ENCODE peak calls at places on chromosomes 5 and 9, in six cellular contexts. S is mesendoderm; B is CD8-positive, alpha-beta memory T cell; Z is T-cell; A is activated CD4-positive, alpha-beta T cell treated with anti-CD3 and anti-CD28 coated beads, Interleukin-2, amount 50 U/mL, for 1 hour; M is RPMI8226. G is an unnamed sample.

GRCh38 chr5:79771387-79771786 is 81.8 kb downstream of the CMYA5 start:
- DNase-seq in Z (no peak), M (no peak), A (no peak), S (peak), B (no peak), G (peak)

GRCh38 chr5:153999995-154000394 is 38.7 kb downstream of the FAM114A2 start:
- DNase-seq in B (no peak), Z (no peak), A (no peak), S (no peak), M (no peak), G (no peak)

GRCh38 chr9:6938447-6938846 is 180.7 kb downstream of the KDM4C start:
- DNase-seq in M (no peak), B (no peak), A (no peak), S (no peak), Z (no peak), G (peak)

GRCh38 chr5:68243681-68244080 is 28.1 kb downstream of the PIK3R1 start:
- DNase-seq in Z (no peak), M (no peak), S (no peak), A (no peak), B (no peak), G (no peak)

GRCh38 chr5:7078090-7078489 is 317.8 kb upstream of the ADCY2 start:
- DNase-seq in Z (no peak), B (no peak), S (no peak), A (no peak), M (no peak), G (no peak)

GRCh38 chr9:86534572-86535258 is 180.5 kb upstream of the TUT7 start:
- DNase-seq in A (no peak), Z (no peak), M (no peak), S (no peak), B (no peak), G (no peak)

GRCh38 chr9:134965851-134966250 is 48.1 kb upstream of the FCN1 start:
- DNase-seq in M (no peak), A (no peak), B (no peak), S (no peak), Z (no peak), G (no peak)

GRCh38 chr5:10424124-10424731 is 17.5 kb upstream of the ROPN1L start:
- DNase-seq in Z (no peak), M (no peak), S (peak), B (no peak), A (no peak), G (peak)

GRCh38 chr5:68305223-68305865 is 89.8 kb downstream of the PIK3R1 start:
- DNase-seq in B (no peak), A (no peak), S (no peak), M (no peak), Z (no peak), G (no peak)

GRCh38 chr5:126219616-126220015 is 203.6 kb upstream of the GRAMD2B start:
- DNase-seq in B (no peak), M (no peak), Z (no peak), A (no peak), S (no peak), G (no peak)

GRCh38 chr5:178293400-178293799 is 60.8 kb upstream of the PHYKPL start:
- DNase-seq in A (no peak), M (no peak), S (no peak), Z (no peak), B (no peak), G (no peak)

GRCh38 chr5:74192606-74193299 is 447.8 kb downstream of the ENC1 start:
- DNase-seq in S (no peak), B (no peak), A (no peak), Z (no peak), M (no peak), G (no peak)

GRCh38 chr5:159099049-159099760 is 511 bp downstream of the EBF1 start:
- DNase-seq in Z (no peak), A (no peak), S (peak), M (peak), B (peak), G (peak)

GRCh38 chr5:10354048-10354872 is 765 bp downstream of the MARCHF6 start:
- DNase-seq in A (peak), S (peak), Z (peak), M (peak), B (peak), G (peak)

GRCh38 chr9:134350416-134350994 is 24.2 kb downstream of the RXRA start:
- DNase-seq in B (no peak), A (no peak), Z (no peak), M (no peak), S (no peak), G (no peak)

GRCh38 chr5:103587185-103587748 is 24.7 kb upstream of the NUDT12 start:
- DNase-seq in M (peak), S (peak), A (no peak), B (no peak), Z (no peak), G (peak)

GRCh38 chr5:169636477-169637084 is 494 bp upstream of the DOCK2 start:
- DNase-seq in Z (no peak), M (no peak), A (no peak), B (no peak), S (peak), G (no peak)

GRCh38 chr9:87116492-87116891 is 169.2 kb upstream of the GAS1 start:
- DNase-seq in S (peak), B (no peak), M (no peak), A (no peak), Z (no peak), G (no peak)

GRCh38 chr5:76715734-76716455 is at the start of gene F2R:
- DNase-seq in Z (peak), M (peak), B (peak), S (peak), A (peak), G (peak)

GRCh38 chr5:177350776-177351391 is 584 bp downstream of the LMAN2 start:
- DNase-seq in Z (no peak), A (no peak), B (no peak), S (peak), M (no peak), G (no peak)

GRCh38 chr5:157828031-157828948 is 30.7 kb downstream of the CLINT1 start:
- DNase-seq in S (no peak), A (no peak), Z (no peak), M (peak), B (no peak), G (no peak)

GRCh38 chr9:22141906-22142305 is 132.8 kb upstream of the CDKN2B start:
- DNase-seq in Z (no peak), B (no peak), M (no peak), S (no peak), A (no peak), G (no peak)

GRCh38 chr9:112120471-112120925 is 54.6 kb downstream of the SUSD1 start:
- DNase-seq in M (no peak), Z (no peak), A (no peak), B (no peak), S (peak), G (no peak)

GRCh38 chr5:168224110-168224509 is 67.3 kb upstream of the WWC1 start:
- DNase-seq in A (no peak), S (no peak), B (no peak), Z (no peak), M (no peak), G (no peak)

GRCh38 chr9:6498982-6499381 is 86.0 kb downstream of the UHRF2 start:
- DNase-seq in B (no peak), A (no peak), M (no peak), Z (no peak), S (no peak), G (no peak)

GRCh38 chr5:56323505-56323904 is 90.4 kb upstream of the ANKRD55 start:
- DNase-seq in M (peak), Z (no peak), S (peak), B (no peak), A (no peak), G (peak)

GRCh38 chr9:128128836-128129590 is 1.5 kb upstream of the PTGES2 start:
- DNase-seq in S (no peak), B (no peak), M (peak), Z (no peak), A (no peak), G (no peak)

GRCh38 chr9:94945191-94946144 is 219.0 kb downstream of the AOPEP start:
- DNase-seq in M (no peak), B (no peak), S (peak), Z (no peak), A (no peak), G (peak)

GRCh38 chr5:20572560-20572959 is 584.6 kb upstream of the CDH18 start:
- DNase-seq in B (no peak), S (peak), M (no peak), A (no peak), Z (no peak), G (peak)

GRCh38 chr5:135834639-135835529 is at the start of gene SLC25A48:
- DNase-seq in B (no peak), A (no peak), Z (no peak), M (peak), S (peak), G (peak)

GRCh38 chr9:132637351-132637750 is 32.4 kb downstream of the DDX31 start:
- DNase-seq in Z (no peak), M (no peak), A (no peak), B (no peak), S (no peak), G (no peak)

GRCh38 chr9:115237383-115238087 is 119.6 kb upstream of the TNC start:
- DNase-seq in B (no peak), A (no peak), M (no peak), Z (no peak), S (no peak), G (no peak)

GRCh38 chr9:69577123-69577522 is 95.0 kb downstream of the APBA1 start:
- DNase-seq in S (no peak), A (no peak), B (no peak), Z (no peak), M (no peak), G (no peak)

GRCh38 chr5:140340605-140341004 is 5.8 kb downstream of the HBEGF start:
- DNase-seq in A (no peak), B (no peak), S (no peak), M (no peak), Z (no peak), G (no peak)

G was measured in A172.